ENCODE peak calls at places on chromosomes 4 and X, in six cellular contexts. A, D, B, R, J and N are unnamed samples.
A peak's percentile ranks its signal among the peaks of the same experiment; 100 is the strongest.

GRCh38 chr4:138645289-138645688 is 370.3 kb upstream of the NOCT start:
- DNase-seq in R (no peak), B (no peak), J (no peak), A (no peak), D (no peak), N (no peak)

GRCh38 chr4:121736735-121737351 is 28.1 kb downstream of the SMIM43 start:
- DNase-seq in B (no peak), D (peak; percentile 71), A (peak; percentile 69), J (peak; percentile 49), R (peak; percentile 38), N (peak; percentile 73)

GRCh38 chr4:156946508-156947197 is 24.9 kb downstream of the PDGFC start:
- DNase-seq in R (no peak), B (no peak), A (peak; percentile 83), J (peak; percentile 18), D (peak; percentile 83), N (peak; percentile 95)

GRCh38 chrX:149221246-149221645 is 283.9 kb downstream of the IDS start:
- DNase-seq in J (no peak), B (no peak), R (no peak), A (no peak), D (no peak), N (no peak)

GRCh38 chr4:22434895-22435294 is 81.0 kb downstream of the ADGRA3 start:
- DNase-seq in J (no peak), R (no peak), D (peak; percentile 71), A (peak; percentile 72), B (no peak), N (peak; percentile 65)

GRCh38 chr4:41364871-41365270 is 108.1 kb downstream of the UCHL1 start:
- DNase-seq in B (no peak), D (no peak), A (no peak), J (no peak), R (no peak), N (no peak)

GRCh38 chr4:156711196-156711590 is 260.4 kb downstream of the PDGFC start:
- DNase-seq in B (no peak), R (no peak), D (no peak), A (no peak), J (no peak), N (no peak)

GRCh38 chrX:68652327-68652930 is 5.0 kb downstream of the STARD8 start:
- DNase-seq in D (no peak), B (no peak), J (peak; percentile 11), A (peak; percentile 23), R (peak; percentile 16), N (no peak)

GRCh38 chr4:2688697-2689096 is 67.4 kb downstream of the TNIP2 start:
- DNase-seq in A (no peak), R (no peak), D (no peak), B (no peak), J (no peak), N (no peak)

GRCh38 chr4:151573945-151574344 is 165.0 kb downstream of the FHIP1A start:
- DNase-seq in A (no peak), R (no peak), J (no peak), D (no peak), B (no peak), N (no peak)

GRCh38 chr4:71913275-71913674 is 118.5 kb upstream of the NPFFR2 start:
- DNase-seq in R (no peak), B (no peak), D (no peak), A (no peak), J (no peak), N (no peak)

GRCh38 chr4:55757356-55758024 is 62.1 kb upstream of the EXOC1L start:
- DNase-seq in R (no peak), J (no peak), A (no peak), B (no peak), D (no peak), N (no peak)

GRCh38 chr4:157888281-157888680 is 284.5 kb downstream of the GASK1B start:
- DNase-seq in A (no peak), R (no peak), D (no peak), B (no peak), J (no peak), N (no peak)

GRCh38 chr4:175542787-175543186 is 269.3 kb downstream of the GPM6A start:
- DNase-seq in R (no peak), A (peak; percentile 4), B (no peak), J (no peak), D (no peak), N (no peak)

GRCh38 chrX:119552508-119552907 is 12.7 kb downstream of the STEEP1 start:
- DNase-seq in B (no peak), R (no peak), J (no peak), D (peak; percentile 65), A (peak; percentile 57), N (peak; percentile 53)

GRCh38 chrX:70669120-70669519 is 224.5 kb downstream of the DLG3 start:
- DNase-seq in D (no peak), R (no peak), A (no peak), J (no peak), B (no peak), N (no peak)

GRCh38 chrX:70664726-70665125 is 220.1 kb downstream of the DLG3 start:
- DNase-seq in R (peak; percentile 24), A (peak; percentile 36), D (peak; percentile 40), B (no peak), J (peak; percentile 6), N (peak; percentile 22)
- TF ChIP-seq CTCF in R (no peak), A (peak; percentile 22), D (peak; percentile 27), B (no peak), J (peak; percentile 59), N (peak; percentile 31)

DNA sequence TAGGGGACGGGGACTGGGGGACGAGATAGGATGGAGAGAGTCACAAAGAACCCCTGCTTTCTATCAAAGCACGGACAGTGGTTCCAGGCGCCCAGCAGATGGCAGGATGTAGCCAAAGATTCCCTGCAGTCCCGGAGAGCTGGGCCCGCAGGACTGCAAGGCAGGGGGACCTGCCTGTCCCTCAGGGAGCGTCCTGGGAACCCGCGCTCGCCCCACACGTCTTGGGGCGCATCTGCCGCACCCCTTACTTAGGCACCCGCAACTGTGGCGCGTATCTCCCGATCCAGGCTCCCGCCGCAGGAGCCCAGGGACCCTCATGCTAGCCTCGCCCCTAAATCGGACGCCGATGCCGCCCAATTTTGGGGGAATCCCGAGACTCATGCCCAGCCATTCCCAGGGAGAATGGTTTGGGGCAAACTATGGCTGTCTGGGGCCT is 742 bp upstream of the STK32B start:
- DNase-seq in B (peak; percentile 75), A (peak; percentile 82), D (peak; percentile 83), J (peak; percentile 86), R (peak; percentile 69), N (peak; percentile 81)
- TF ChIP-seq CTCF in B (peak; percentile 75), A (peak; percentile 81), D (peak; percentile 82), J (peak; percentile 65), R (peak; percentile 12), N (peak; percentile 80)

GRCh38 chr4:102826890-102827673 is at the start of gene UBE2D3:
- DNase-seq in B (peak; percentile 88), A (peak; percentile 99), D (peak; percentile 99), J (peak; percentile 24), R (peak; percentile 75), N (peak; percentile 97)
- TF ChIP-seq CTCF in B (no peak), A (no peak), D (peak; percentile 25), J (no peak), R (no peak), N (no peak)

GRCh38 chr4:6693274-6694176 is at the start of gene S100P:
- DNase-seq in R (no peak), A (peak; percentile 21), J (no peak), B (no peak), D (peak; percentile 33), N (peak; percentile 18)

GRCh38 chr4:6694177-6694901 is 661 bp downstream of the S100P start:
- DNase-seq in A (no peak), J (no peak), R (peak; percentile 17), D (no peak), B (no peak), N (no peak)

GRCh38 chr4:6697096-6697495 is 3.4 kb downstream of the S100P start:
- DNase-seq in R (no peak), J (no peak), D (no peak), A (no peak), B (no peak), N (no peak)

GRCh38 chr4:6696611-6697010 is 2.9 kb downstream of the S100P start:
- DNase-seq in J (no peak), A (no peak), R (no peak), B (no peak), D (no peak), N (no peak)

DNA sequence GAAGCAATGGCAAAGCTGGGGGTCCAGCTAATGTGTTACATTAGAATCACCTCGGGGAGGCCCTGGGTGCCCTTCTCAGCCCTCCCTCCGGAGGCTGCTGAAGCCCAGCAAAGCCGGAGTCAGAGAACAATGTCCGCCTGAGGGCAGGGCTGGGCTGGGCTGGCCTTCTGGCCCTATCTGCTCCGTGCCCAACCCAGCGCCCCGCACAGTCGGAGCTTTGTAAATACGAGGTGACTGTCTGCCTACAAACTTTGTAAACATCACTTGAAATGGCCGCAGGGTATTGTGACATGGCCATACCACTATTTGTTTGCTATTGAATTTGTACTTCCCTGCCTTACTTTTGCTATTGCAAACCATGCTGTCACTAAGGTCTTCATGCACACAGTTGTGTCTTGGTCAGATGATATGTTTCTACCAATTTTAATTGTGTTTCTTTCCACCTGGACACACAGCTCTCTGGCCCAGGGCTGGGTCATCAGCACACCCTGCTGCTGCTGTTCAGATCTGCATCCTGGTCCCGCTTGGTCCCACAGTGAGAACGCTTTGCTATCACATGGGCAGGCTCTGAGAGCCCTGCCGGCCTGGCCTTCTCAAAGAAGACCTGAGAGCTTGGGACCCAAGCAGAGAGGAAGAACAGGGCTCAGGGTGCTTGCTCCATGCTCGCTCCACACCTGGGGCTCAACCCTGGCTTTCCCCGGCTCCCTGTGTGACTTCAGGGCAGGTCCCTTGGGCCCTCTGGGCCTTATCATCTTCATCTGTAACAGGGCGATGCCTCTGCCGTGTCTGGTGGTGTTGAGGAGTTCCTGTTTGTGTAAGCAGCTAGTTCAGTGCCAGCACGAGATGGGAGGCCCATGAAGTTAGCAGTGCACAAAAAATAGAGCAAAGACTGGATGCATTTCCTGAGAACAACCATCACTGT is 2.2 kb downstream of the S100P start:
- DNase-seq in J (peak; percentile 46), R (no peak), B (no peak), D (no peak), A (no peak), N (peak; percentile 69)
- TF ChIP-seq CTCF in J (no peak), R (no peak), B (no peak), D (no peak), A (no peak), N (no peak)